ENCODE peak calls at places on chromosomes 7 and 10, in five cellular contexts. One of them, this sample, is unnamed.
A peak's percentile ranks its signal among the peaks of the same experiment; 100 is the strongest.

GRCh38 chr7:112484671-112485097 is 3.9 kb downstream of the LSMEM1 start:
- DNase-seq in H1: no peak
- DNase-seq in neuronal stem cell: no peak
- DNase-seq in trophoblast cell: peak; percentile 74
- DNase-seq in IMR-90: peak; percentile 93
- DNase-seq in this sample: peak; percentile 98

GRCh38 chr7:91710896-91711295 is 169.6 kb downstream of the MTERF1 start:
- DNase-seq in neuronal stem cell: no peak
- DNase-seq in trophoblast cell: no peak
- DNase-seq in IMR-90: no peak
- DNase-seq in H1: no peak
- DNase-seq in this sample: no peak

GRCh38 chr7:140403878-140404564 is at the start of gene RAB19:
- DNase-seq in H1: peak; percentile 64
- DNase-seq in IMR-90: no peak
- DNase-seq in trophoblast cell: peak; percentile 85
- DNase-seq in neuronal stem cell: no peak
- DNase-seq in this sample: no peak

GRCh38 chr7:124032369-124033092 is at the start of gene TMEM229A:
- DNase-seq in IMR-90: peak; percentile 28
- DNase-seq in neuronal stem cell: peak; percentile 57
- DNase-seq in trophoblast cell: peak; percentile 73
- DNase-seq in H1: peak; percentile 44
- DNase-seq in this sample: peak; percentile 75

GRCh38 chr7:155296788-155297516 is 726 bp upstream of the INSIG1 start:
- DNase-seq in neuronal stem cell: no peak
- DNase-seq in trophoblast cell: peak; percentile 86
- DNase-seq in IMR-90: peak; percentile 81
- DNase-seq in H1: no peak
- DNase-seq in this sample: peak; percentile 93

GRCh38 chr7:7018290-7018689 is 164.1 kb upstream of the C1GALT1 start:
- DNase-seq in H1: no peak
- DNase-seq in IMR-90: no peak
- DNase-seq in neuronal stem cell: no peak
- DNase-seq in trophoblast cell: no peak
- DNase-seq in this sample: no peak

GRCh38 chr10:17709492-17709891 is 42.5 kb upstream of the TMEM236 start:
- DNase-seq in IMR-90: no peak
- DNase-seq in trophoblast cell: peak; percentile 50
- DNase-seq in H1: no peak
- DNase-seq in neuronal stem cell: no peak
- DNase-seq in this sample: no peak

GRCh38 chr7:157488966-157489365 is 152.2 kb downstream of the DNAJB6 start:
- DNase-seq in H1: no peak
- DNase-seq in IMR-90: no peak
- DNase-seq in neuronal stem cell: no peak
- DNase-seq in trophoblast cell: no peak
- DNase-seq in this sample: no peak

GRCh38 chr10:5658871-5659618 is 7.3 kb downstream of the ASB13 start:
- DNase-seq in trophoblast cell: no peak
- DNase-seq in neuronal stem cell: peak; percentile 33
- DNase-seq in H1: no peak
- DNase-seq in IMR-90: no peak
- DNase-seq in this sample: no peak
- H3K4me3 ChIP-seq in trophoblast cell: no peak overlapping the region
- H3K4me3 ChIP-seq in neuronal stem cell: no peak overlapping the region
- H3K4me3 ChIP-seq in H1: peak overlapping the region; percentile 14
- H3K4me3 ChIP-seq in IMR-90: no peak overlapping the region
- H3K4me3 ChIP-seq in this sample: no peak overlapping the region

GRCh38 chr7:66355762-66356161 is 150.6 kb downstream of the TPST1 start:
- DNase-seq in IMR-90: no peak
- DNase-seq in trophoblast cell: peak; percentile 69
- DNase-seq in H1: no peak
- DNase-seq in neuronal stem cell: no peak
- DNase-seq in this sample: no peak
- H2AFZ ChIP-seq in IMR-90: no peak overlapping the region
- H2AFZ ChIP-seq in trophoblast cell: no peak overlapping the region
- H2AFZ ChIP-seq in H1: no peak overlapping the region
- H2AFZ ChIP-seq in neuronal stem cell: no peak overlapping the region
- H2AFZ ChIP-seq in this sample: no peak overlapping the region

DNA sequence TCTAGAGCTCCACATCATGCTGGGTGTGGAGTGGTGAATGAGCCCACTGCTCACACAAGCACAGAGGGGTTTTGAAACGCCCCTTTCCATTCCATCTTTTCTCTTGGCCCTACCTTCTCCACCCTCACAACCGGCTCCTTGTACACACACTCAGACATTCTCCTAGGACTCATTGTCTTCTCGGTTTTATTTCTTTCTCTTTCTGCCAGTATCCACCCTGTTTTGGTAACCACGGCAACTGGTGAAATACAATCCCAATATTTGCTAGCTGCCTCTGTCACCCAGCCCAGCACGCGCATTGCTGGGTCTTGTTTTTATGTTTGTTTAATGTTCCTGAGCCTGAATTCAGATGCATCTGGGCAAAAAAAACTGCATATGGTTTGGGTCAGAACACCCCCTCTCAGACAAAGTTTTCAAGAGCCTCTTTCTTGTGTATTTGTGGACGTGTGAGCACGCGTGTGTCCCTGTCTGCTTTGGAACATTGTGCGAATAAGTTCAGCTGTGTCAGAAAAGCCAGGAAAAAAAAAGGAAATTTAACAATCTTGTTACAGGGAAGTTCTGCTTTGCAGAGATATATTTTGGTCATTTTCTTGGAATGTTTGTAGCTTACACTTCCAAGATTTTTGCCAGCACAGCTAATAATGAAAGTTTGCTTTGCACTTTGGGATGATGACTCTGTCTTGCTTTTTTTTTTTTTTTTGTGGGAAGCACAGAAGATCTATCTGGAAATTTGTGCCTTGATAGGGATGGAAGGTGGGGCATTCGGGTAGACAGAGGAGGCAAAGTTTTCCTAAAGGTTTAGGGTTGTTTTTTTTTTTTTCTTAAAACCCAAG is 225.9 kb downstream of the TRIL start:
- DNase-seq in H1: no peak
- DNase-seq in neuronal stem cell: no peak
- DNase-seq in trophoblast cell: peak; percentile 61
- DNase-seq in IMR-90: peak; percentile 55
- DNase-seq in this sample: peak; percentile 66
- H2BK120ac ChIP-seq in H1: no peak overlapping the region
- H2BK120ac ChIP-seq in neuronal stem cell: no peak overlapping the region
- H2BK120ac ChIP-seq in trophoblast cell: no peak overlapping the region
- H2BK120ac ChIP-seq in IMR-90: no peak overlapping the region
- H2BK120ac ChIP-seq in this sample: no peak overlapping the region

GRCh38 chr7:18520450-18521235 is 25.1 kb downstream of the HDAC9 start:
- DNase-seq in H1: no peak
- DNase-seq in IMR-90: peak; percentile 83
- DNase-seq in trophoblast cell: no peak
- DNase-seq in neuronal stem cell: no peak
- DNase-seq in this sample: peak; percentile 55
- H3K4me3 ChIP-seq in H1: no peak overlapping the region
- H3K4me3 ChIP-seq in IMR-90: no peak overlapping the region
- H3K4me3 ChIP-seq in trophoblast cell: no peak overlapping the region
- H3K4me3 ChIP-seq in neuronal stem cell: no peak overlapping the region
- H3K4me3 ChIP-seq in this sample: no peak overlapping the region

GRCh38 chr10:70364772-70365091 is 17.7 kb downstream of the LRRC20 start:
- DNase-seq in trophoblast cell: no peak
- DNase-seq in H1: no peak
- DNase-seq in neuronal stem cell: no peak
- DNase-seq in IMR-90: no peak
- DNase-seq in this sample: no peak

GRCh38 chr10:70363292-70363691 is 19.1 kb downstream of the LRRC20 start:
- DNase-seq in neuronal stem cell: no peak
- DNase-seq in trophoblast cell: no peak
- DNase-seq in IMR-90: no peak
- DNase-seq in H1: no peak
- DNase-seq in this sample: no peak

GRCh38 chr10:70367195-70367796 is 15.1 kb downstream of the LRRC20 start:
- DNase-seq in neuronal stem cell: no peak
- DNase-seq in trophoblast cell: no peak
- DNase-seq in IMR-90: peak; percentile 94
- DNase-seq in H1: no peak
- DNase-seq in this sample: peak; percentile 95

GRCh38 chr10:70362357-70362756 is 20.1 kb downstream of the LRRC20 start:
- DNase-seq in IMR-90: no peak
- DNase-seq in trophoblast cell: no peak
- DNase-seq in neuronal stem cell: no peak
- DNase-seq in H1: no peak
- DNase-seq in this sample: no peak

DNA sequence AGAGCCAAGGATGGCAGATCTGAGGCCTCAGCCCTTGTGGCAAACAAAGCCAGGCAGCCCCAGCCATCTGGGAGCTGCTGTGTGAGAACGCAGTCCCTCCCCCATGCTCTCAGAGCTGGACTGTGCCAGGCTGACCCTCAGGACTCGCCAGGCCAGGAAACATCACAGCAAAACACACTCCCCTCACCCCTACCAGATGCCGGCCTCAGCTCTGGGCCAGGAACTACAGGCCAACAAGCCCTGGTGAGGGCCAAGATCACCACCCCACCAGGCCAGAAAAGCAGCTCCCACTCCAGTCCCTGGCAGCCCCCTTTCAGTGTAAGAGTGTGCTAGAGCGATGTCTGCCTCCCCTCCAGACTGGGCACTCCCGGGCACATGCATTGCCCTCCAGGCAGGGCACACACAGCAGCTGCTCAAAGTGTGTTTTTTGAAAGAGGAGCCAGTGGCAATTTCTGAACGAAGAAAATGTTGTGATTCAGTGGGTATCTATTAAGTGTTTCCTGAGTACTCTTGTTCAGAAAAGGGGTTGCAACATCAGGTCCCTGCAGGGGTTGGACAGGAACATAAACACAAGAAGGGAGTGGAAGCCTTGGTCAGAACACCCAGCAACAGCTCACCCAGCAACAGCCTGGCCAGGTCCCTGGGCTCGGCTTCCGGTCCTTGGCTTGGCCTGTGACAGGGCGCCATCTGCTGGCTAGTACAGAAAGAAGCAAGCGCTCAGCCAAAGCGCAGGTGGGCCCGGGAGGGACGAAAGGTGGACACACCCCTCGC is 18.2 kb downstream of the LRRC20 start:
- DNase-seq in trophoblast cell: peak; percentile 94
- DNase-seq in H1: peak; percentile 76
- DNase-seq in neuronal stem cell: peak; percentile 78
- DNase-seq in IMR-90: peak; percentile 99
- DNase-seq in this sample: peak; percentile 99
- H2AFZ ChIP-seq in trophoblast cell: peak overlapping the region; percentile 12
- H2AFZ ChIP-seq in H1: no peak overlapping the region
- H2AFZ ChIP-seq in neuronal stem cell: peak overlapping the region; percentile 62
- H2AFZ ChIP-seq in IMR-90: peak overlapping the region; percentile 86
- H2AFZ ChIP-seq in this sample: peak overlapping the region; percentile 89